ENCODE peak calls at places on chromosomes 13 and 19, in four cellular contexts. A, O, S and K are unnamed samples.

GRCh38 chr13:97121894-97122293 is 100.2 kb upstream of the MBNL2 start:
- DNase-seq in A (no peak), O (no peak), S (no peak), K (no peak)

GRCh38 chr13:75839418-75839817 is 203.3 kb downstream of the LMO7 start:
- DNase-seq in S (no peak), A (no peak), O (no peak), K (no peak)

GRCh38 chr13:67099494-67099893 is 130.6 kb downstream of the PCDH9 start:
- DNase-seq in S (no peak), O (no peak), A (no peak), K (no peak)

GRCh38 chr19:33147538-33147937 is 15.6 kb downstream of the WDR88 start:
- DNase-seq in S (no peak), A (no peak), O (no peak), K (no peak)

GRCh38 chr13:85277753-85278152 is 521.5 kb downstream of the SLITRK6 start:
- DNase-seq in A (peak), S (no peak), O (no peak), K (no peak)

GRCh38 chr13:28707629-28708427 is 10.9 kb downstream of the SLC46A3 start:
- DNase-seq in O (no peak), A (no peak), S (peak), K (no peak)

GRCh38 chr13:26910754-26911465 is 150.3 kb upstream of the GPR12 start:
- DNase-seq in A (no peak), O (no peak), S (no peak), K (no peak)

GRCh38 chr13:34017231-34017630 is 199.3 kb downstream of the RFC3 start:
- DNase-seq in A (no peak), S (no peak), O (no peak), K (no peak)

GRCh38 chr19:1568320-1569019 is at the start of gene MEX3D:
- DNase-seq in S (no peak), A (peak), O (peak), K (no peak)

GRCh38 chr13:67549331-67549730 is 319.2 kb upstream of the PCDH9 start:
- DNase-seq in S (no peak), A (no peak), O (no peak), K (no peak)

GRCh38 chr13:46909037-46909436 is 12.2 kb upstream of the HTR2A start:
- DNase-seq in O (no peak), A (no peak), S (no peak), K (no peak)

GRCh38 chr19:6066661-6067646 is 43.3 kb downstream of the RFX2 start:
- DNase-seq in O (peak), S (no peak), A (peak), K (no peak)

GRCh38 chr13:31200636-31200970 is 828 bp downstream of the B3GLCT start:
- DNase-seq in S (no peak), O (no peak), A (peak), K (no peak)

GRCh38 chr13:112807653-112808376 is 118.0 kb downstream of the ATP11A start:
- DNase-seq in O (no peak), S (no peak), A (no peak), K (no peak)

GRCh38 chr19:47239152-47239551 is 8.2 kb upstream of the BBC3 start:
- DNase-seq in O (no peak), A (no peak), S (no peak), K (no peak)

DNA sequence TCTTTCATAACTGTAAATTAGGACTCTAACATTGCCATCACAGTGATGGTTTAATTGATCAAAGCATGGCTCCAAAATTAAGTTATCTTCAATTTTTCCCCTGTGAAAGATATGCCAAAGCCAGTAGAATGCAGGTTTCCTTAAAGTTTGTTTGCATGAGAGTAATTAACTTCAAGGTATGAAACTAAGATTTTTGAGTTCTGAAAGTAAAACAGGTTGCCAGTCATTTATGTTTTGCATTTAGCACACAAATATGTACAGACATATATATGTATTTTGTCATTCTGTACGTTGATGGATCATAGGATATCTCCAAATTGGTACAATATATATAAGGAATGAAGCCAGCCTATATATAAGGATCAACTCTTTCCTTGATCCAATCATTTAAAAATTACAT is 23.6 kb upstream of the NDFIP2 start:
- DNase-seq in O (no peak), A (no peak), S (no peak), K (no peak)
- TF ChIP-seq ATF3 in O (no peak), A (no peak), S (no peak), K (no peak)

GRCh38 chr19:3880471-3881271 is at the start of gene ATCAY:
- DNase-seq in O (no peak), A (no peak), S (no peak), K (no peak)
- TF ChIP-seq REST in O (no peak), A (no peak), S (no peak), K (no peak)

GRCh38 chr19:56760842-56761241 is 79.7 kb downstream of the PEG3 start:
- DNase-seq in S (no peak), O (no peak), A (no peak), K (no peak)

GRCh38 chr19:56764296-56764695 is 76.2 kb downstream of the PEG3 start:
- DNase-seq in A (peak), O (no peak), S (no peak), K (no peak)

GRCh38 chr19:56769650-56770049 is 70.9 kb downstream of the PEG3 start:
- DNase-seq in S (no peak), O (no peak), A (no peak), K (no peak)

GRCh38 chr19:56759531-56759930 is 81.0 kb downstream of the PEG3 start:
- DNase-seq in O (no peak), A (no peak), S (no peak), K (no peak)

DNA sequence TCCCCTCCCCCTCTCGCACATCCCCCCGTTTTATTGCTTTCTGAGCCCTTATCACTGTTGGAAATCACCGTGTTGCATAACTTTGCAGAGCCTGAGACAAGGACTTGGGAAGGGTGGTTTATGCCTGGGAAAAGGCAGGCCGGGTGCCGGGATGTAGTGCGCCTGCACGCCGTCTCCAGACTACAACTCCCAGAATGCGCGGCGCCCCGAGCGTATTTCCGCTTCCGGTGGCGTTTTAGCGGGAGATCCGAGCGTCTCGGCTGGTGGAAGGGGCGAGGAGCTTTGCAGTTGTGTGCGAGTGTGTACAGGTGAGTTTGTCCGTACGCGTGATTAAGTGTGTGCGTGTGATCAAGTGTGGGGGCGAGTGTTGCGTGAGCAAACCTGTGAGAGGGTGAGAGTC is 75.4 kb downstream of the PEG3 start:
- DNase-seq in S (no peak), O (no peak), A (no peak), K (no peak)
- TF ChIP-seq ATF3 in S (no peak), O (no peak), A (no peak), K (no peak)

DNA sequence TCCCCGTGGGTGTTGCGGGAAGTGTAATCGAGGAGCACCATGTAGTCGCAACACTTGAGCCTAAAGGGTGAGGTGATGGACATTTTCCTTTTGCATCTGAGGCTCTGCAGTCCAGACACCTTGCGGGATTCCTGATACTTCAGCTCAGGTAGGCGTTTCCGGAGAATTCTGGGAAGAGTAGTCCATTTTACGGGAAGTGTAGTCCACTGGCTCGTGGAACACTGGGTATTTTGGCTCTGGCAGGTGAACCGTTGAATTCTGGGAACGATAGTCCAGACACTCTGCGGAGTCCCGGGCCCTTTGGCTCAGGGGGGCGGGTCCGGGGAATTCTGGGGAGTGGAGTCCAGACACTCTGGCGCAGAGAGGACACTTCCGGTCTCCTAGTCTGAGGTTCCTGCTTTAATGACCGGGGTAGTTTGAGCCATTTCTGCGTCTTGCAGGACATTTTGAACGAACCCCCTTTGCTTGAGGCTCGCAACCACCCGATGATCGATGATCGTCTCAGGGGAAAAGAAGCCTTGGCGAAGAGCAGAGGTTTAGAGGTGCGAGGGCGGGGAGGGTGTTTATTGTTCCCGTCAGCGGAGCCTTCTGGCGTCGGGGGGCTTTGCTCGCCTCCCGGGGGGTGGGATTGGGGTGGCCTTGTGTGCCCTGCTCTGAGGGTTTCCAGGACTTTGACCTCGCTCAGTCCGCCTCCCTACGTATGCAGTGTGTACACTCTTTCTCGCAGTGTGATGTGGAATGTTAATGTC is at the start of gene ZNF223:
- DNase-seq in S (peak), A (peak), O (peak), K (no peak)
- TF ChIP-seq REST in S (no peak), A (no peak), O (no peak), K (no peak)

DNA sequence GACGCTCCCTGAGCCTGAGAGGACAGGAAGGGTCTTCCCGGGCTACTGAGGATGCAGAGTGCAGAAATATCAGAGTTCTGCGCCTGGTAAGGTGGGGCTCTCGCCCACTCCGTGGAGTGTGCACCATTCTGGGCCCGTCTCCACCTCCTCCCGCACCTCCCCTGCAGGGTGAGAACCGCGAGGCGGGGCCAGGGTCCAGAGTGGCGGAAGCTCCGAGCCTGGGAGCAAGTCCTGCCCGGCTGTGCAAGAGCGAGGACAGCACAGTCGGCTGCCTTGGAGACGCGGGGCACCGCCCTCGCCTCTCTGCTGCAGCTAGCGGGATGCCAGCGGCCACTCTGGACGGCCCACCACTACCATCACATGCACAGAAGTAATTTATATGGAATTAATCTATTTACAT is 2304.4 kb downstream of the PCDH9 start:
- DNase-seq in A (no peak), O (no peak), S (no peak), K (no peak)
- TF ChIP-seq ATF3 in A (no peak), O (no peak), S (no peak), K (no peak)